ENCODE peak calls at places on chromosomes 1 and 21, in nine cellular contexts. R is HCEC 1CT; G is fibroblast of gingiva; F is stimulated activated CD4-positive, alpha-beta T cell treated with anti-CD3 and anti-CD28 coated beads, Interleukin-15, amount 100 ng/mL, for 24 hours; L is activated CD4-positive, CD25-positive, alpha-beta regulatory T cell; W is AG08395; I is glutamatergic neuron; A is EH; U is coronary artery. C is an unnamed sample.

GRCh38 chr1:10211805-10212405 is 1.5 kb downstream of the KIF1B start:
- DNase-seq in W (no peak), L (no peak), I (no peak), U (no peak), F (peak; percentile 9), R (peak; percentile 54), G (no peak), A (peak; percentile 63), C (peak; percentile 73)

GRCh38 chr1:161314201-161314981 is at the start of gene SDHC:
- DNase-seq in F (peak; percentile 91), L (peak; percentile 74), A (peak; percentile 89), W (peak; percentile 96), U (peak; percentile 92), I (peak; percentile 92), G (peak; percentile 86), R (peak; percentile 80), C (peak; percentile 90)

GRCh38 chr1:8078176-8078671 is 52.1 kb upstream of the ERRFI1 start:
- DNase-seq in R (peak; percentile 82), I (no peak), U (no peak), W (peak; percentile 58), A (peak; percentile 87), L (no peak), F (peak; percentile 5), G (peak; percentile 33), C (no peak)

GRCh38 chr1:232952514-232953175 is 2.2 kb downstream of the NTPCR start:
- DNase-seq in L (peak; percentile 6), W (peak; percentile 71), G (peak; percentile 34), R (peak; percentile 50), A (peak; percentile 68), I (peak; percentile 63), U (no peak), F (peak; percentile 40), C (peak; percentile 23)

GRCh38 chr1:28417441-28418277 is 48.1 kb downstream of the PHACTR4 start:
- DNase-seq in U (no peak), W (peak; percentile 37), R (peak; percentile 43), G (peak; percentile 63), L (no peak), I (no peak), F (peak; percentile 25), A (peak; percentile 75), C (no peak)

GRCh38 chr21:38875694-38876492 is 70.2 kb downstream of the ETS2 start:
- DNase-seq in W (peak; percentile 70), F (no peak), U (no peak), L (no peak), R (peak; percentile 79), G (peak; percentile 82), I (no peak), A (peak; percentile 86), C (no peak)

GRCh38 chr21:45468971-45469272 is 64.0 kb downstream of the COL18A1 start:
- DNase-seq in A (no peak), W (no peak), R (no peak), L (no peak), G (no peak), I (no peak), F (no peak), U (no peak), C (no peak)

GRCh38 chr1:101071470-101071886 is 45.9 kb upstream of the DPH5 start:
- DNase-seq in I (no peak), W (no peak), F (no peak), G (peak; percentile 49), L (no peak), A (no peak), U (no peak), R (no peak), C (no peak)

GRCh38 chr1:205214756-205215155 is 3.3 kb upstream of the DSTYK start:
- DNase-seq in I (no peak), G (no peak), W (no peak), F (no peak), U (no peak), L (no peak), R (no peak), A (no peak), C (no peak)

GRCh38 chr1:183892351-183892793 is 87.5 kb downstream of the RGL1 start:
- DNase-seq in I (no peak), F (no peak), L (no peak), W (no peak), U (no peak), G (peak; percentile 45), A (no peak), R (no peak), C (no peak)

GRCh38 chr1:224182057-224182865 is 779 bp upstream of the DEGS1 start:
- DNase-seq in L (peak; percentile 21), R (no peak), U (no peak), W (no peak), I (no peak), F (peak; percentile 64), G (no peak), A (no peak), C (no peak)

GRCh38 chr1:232403017-232403714 is 226.8 kb downstream of the SIPA1L2 start:
- DNase-seq in G (no peak), W (no peak), L (no peak), A (no peak), R (no peak), I (no peak), F (no peak), U (no peak), C (no peak)

GRCh38 chr1:5990913-5991783 is 1.1 kb downstream of the NPHP4 start:
- DNase-seq in G (peak; percentile 7), I (peak; percentile 80), A (peak; percentile 36), U (no peak), F (peak; percentile 54), R (peak; percentile 4), L (no peak), W (peak; percentile 46), C (peak; percentile 76)

GRCh38 chr21:41766883-41767605 is at the start of gene RIPK4:
- DNase-seq in R (no peak), F (peak; percentile 76), W (peak; percentile 61), A (peak; percentile 65), L (peak; percentile 38), G (no peak), U (no peak), I (peak; percentile 78), C (peak; percentile 53)

GRCh38 chr1:215566556-215567490 is at the start of gene KCTD3:
- DNase-seq in W (peak; percentile 83), A (peak; percentile 79), G (peak; percentile 81), F (peak; percentile 69), R (peak; percentile 82), I (peak; percentile 89), U (peak; percentile 83), L (no peak), C (peak; percentile 85)

GRCh38 chr1:8394456-8395321 is 76.8 kb downstream of the SLC45A1 start:
- DNase-seq in I (no peak), W (peak; percentile 15), A (peak; percentile 94), L (no peak), G (peak; percentile 82), F (peak; percentile 59), U (no peak), R (peak; percentile 97), C (no peak)

GRCh38 chr1:186976700-186977099 is 148.0 kb downstream of the PLA2G4A start:
- DNase-seq in U (no peak), W (no peak), F (no peak), A (no peak), R (no peak), L (no peak), G (no peak), I (no peak), C (no peak)

GRCh38 chr1:91124989-91125417 is 103.2 kb upstream of the ZNF644 start:
- DNase-seq in A (no peak), R (no peak), F (peak; percentile 63), W (no peak), U (no peak), G (peak; percentile 1), L (no peak), I (no peak), C (no peak)

GRCh38 chr1:234212764-234213406 is 160.4 kb upstream of the COA6 start:
- DNase-seq in G (no peak), W (no peak), I (no peak), L (no peak), A (peak; percentile 60), U (no peak), F (peak; percentile 51), R (peak; percentile 21), C (peak; percentile 76)

GRCh38 chr1:36528361-36529349 is 45.9 kb upstream of the CSF3R start:
- DNase-seq in R (no peak), L (no peak), F (no peak), A (no peak), W (no peak), G (no peak), U (peak; percentile 59), I (no peak), C (no peak)

GRCh38 chr1:154837679-154838171 is 32.4 kb downstream of the KCNN3 start:
- DNase-seq in R (peak; percentile 42), I (peak; percentile 78), W (no peak), G (no peak), L (no peak), F (no peak), U (no peak), A (no peak), C (peak; percentile 12)

GRCh38 chr1:230167419-230167852 is 100.4 kb downstream of the GALNT2 start:
- DNase-seq in L (no peak), F (peak; percentile 45), W (peak; percentile 54), G (peak; percentile 45), U (no peak), R (peak; percentile 60), A (peak; percentile 53), I (no peak), C (peak; percentile 75)

GRCh38 chr1:7525664-7526063 is 245.4 kb upstream of the VAMP3 start:
- DNase-seq in W (no peak), F (no peak), I (peak; percentile 1), A (no peak), L (no peak), U (no peak), G (no peak), R (no peak), C (no peak)

GRCh38 chr1:14968251-14968812 is 185.2 kb upstream of the TMEM51 start:
- DNase-seq in I (peak; percentile 47), F (no peak), U (peak; percentile 82), W (peak; percentile 91), G (peak; percentile 82), A (peak; percentile 97), R (peak; percentile 34), L (no peak), C (no peak)

GRCh38 chr1:241992734-241993133 is 6.2 kb downstream of the MAP1LC3C start:
- DNase-seq in U (no peak), I (no peak), R (peak; percentile 54), G (no peak), F (no peak), L (no peak), W (no peak), A (peak; percentile 54), C (no peak)

GRCh38 chr1:201483373-201483949 is 14.5 kb upstream of the PHLDA3 start:
- DNase-seq in R (no peak), W (no peak), G (no peak), L (no peak), U (no peak), F (no peak), I (no peak), A (no peak), C (no peak)

GRCh38 chr21:45507523-45507875 is 34.7 kb downstream of the SLC19A1 start:
- DNase-seq in U (no peak), R (no peak), W (no peak), G (no peak), A (no peak), F (no peak), L (no peak), I (peak; percentile 15), C (no peak)

GRCh38 chr21:44461005-44461404 is 5.7 kb downstream of the LRRC3 start:
- DNase-seq in R (no peak), G (no peak), F (no peak), I (no peak), W (no peak), A (no peak), U (no peak), L (no peak), C (no peak)

GRCh38 chr1:22846453-22846852 is 126.2 kb downstream of the LACTBL1 start:
- DNase-seq in G (no peak), A (no peak), F (peak; percentile 31), U (no peak), R (no peak), L (no peak), W (no peak), I (no peak), C (no peak)

GRCh38 chr1:8003431-8004112 is 22.5 kb downstream of the ERRFI1 start:
- DNase-seq in U (no peak), L (no peak), R (no peak), W (no peak), I (no peak), A (no peak), G (no peak), F (no peak), C (no peak)

GRCh38 chr1:8276173-8276914 is 41.6 kb upstream of the SLC45A1 start:
- DNase-seq in G (no peak), I (peak; percentile 36), R (no peak), W (no peak), F (no peak), L (no peak), U (no peak), A (peak; percentile 6), C (no peak)

C was measured in NCI-H1092 treated with DMSO at 0.1 percent for 48 hours.